ENCODE peak calls at places on chromosomes 1 and 21, in eight cellular contexts. E is lower lobe of right lung, X is mucosa of gallbladder, T is NCI-H1105 treated with DMSO at 0.1 percent for 48 hours, Y is lung, H is ovary, S is NCI-H82, J is stromal cell of bone marrow. N is an unnamed sample.

GRCh38 chr21:31184462-31184861 is 146.2 kb upstream of the KRTAP19-8 start:
- DNase-seq in J (no peak), Y (no peak), X (no peak), S (no peak), E (no peak), T (no peak), H (no peak), N (no peak)

GRCh38 chr1:180042994-180043622 is 88.5 kb downstream of the CEP350 start:
- DNase-seq in Y (no peak), H (no peak), J (peak; percentile 18), E (no peak), X (no peak), S (no peak), T (no peak), N (peak; percentile 5)

GRCh38 chr1:96370752-96371151 is 350.8 kb upstream of the PTBP2 start:
- DNase-seq in T (no peak), X (no peak), J (peak; percentile 72), E (no peak), Y (no peak), H (no peak), S (no peak), N (peak; percentile 58)

GRCh38 chr1:232648316-232648715 is 18.4 kb upstream of the SIPA1L2 start:
- DNase-seq in Y (no peak), J (no peak), X (no peak), S (no peak), T (no peak), E (no peak), H (no peak), N (no peak)

GRCh38 chr1:172951728-172952365 is 98.9 kb downstream of the TNFSF18 start:
- DNase-seq in H (no peak), S (no peak), X (no peak), Y (no peak), J (no peak), T (no peak), E (no peak), N (peak; percentile 39)

GRCh38 chr1:147473735-147474049 is 67.6 kb upstream of the BCL9 start:
- DNase-seq in T (no peak), S (no peak), Y (no peak), X (no peak), E (no peak), H (no peak), J (no peak), N (no peak)

GRCh38 chr1:41238311-41239094 is 3.6 kb downstream of the SCMH1 start:
- DNase-seq in J (no peak), S (peak; percentile 95), X (no peak), H (no peak), T (no peak), Y (no peak), E (no peak), N (no peak)

GRCh38 chr21:33492571-33492970 is 1.1 kb upstream of the DNAJC28 start:
- DNase-seq in X (no peak), T (no peak), H (no peak), S (no peak), J (no peak), Y (no peak), E (no peak), N (peak; percentile 43)

GRCh38 chr1:40385437-40386310 is 12.1 kb downstream of the SMAP2 start:
- DNase-seq in H (no peak), X (no peak), Y (no peak), T (no peak), E (no peak), J (no peak), S (no peak), N (no peak)

GRCh38 chr1:102790997-102791396 is 317.3 kb downstream of the COL11A1 start:
- DNase-seq in T (peak; percentile 9), X (no peak), H (no peak), S (no peak), Y (no peak), E (no peak), J (no peak), N (no peak)

GRCh38 chr1:68975534-68975933 is 478.7 kb upstream of the DEPDC1 start:
- DNase-seq in E (no peak), Y (no peak), J (no peak), T (peak; percentile 15), X (no peak), S (peak; percentile 55), H (no peak), N (no peak)

GRCh38 chr1:68103006-68103545 is 52.6 kb upstream of the DIRAS3 start:
- DNase-seq in E (no peak), S (peak; percentile 76), H (no peak), Y (no peak), T (peak; percentile 40), J (no peak), X (no peak), N (no peak)

GRCh38 chr1:115112496-115113375 is 23.4 kb upstream of the TSPAN2 start:
- DNase-seq in T (peak; percentile 36), S (peak; percentile 43), Y (peak; percentile 46), H (no peak), X (no peak), J (no peak), E (peak; percentile 54), N (no peak)

N was measured in fibroblast of the conjunctiva.